ENCODE peak calls at places on chromosome 21, in nine cellular contexts. Q is GM20000, L is heart right ventricle, A is tibial nerve, K is DND-41, B is fibroblast of pulmonary artery, D is neural progenitor cell, R is bronchial epithelial cell, Y is cardiac fibroblast. W is an unnamed sample.

GRCh38 chr21:16572032-16572431 is 842.2 kb downstream of the USP25 start:
- DNase-seq in Q (no peak), L (no peak), A (no peak), K (no peak), B (no peak), D (no peak), R (peak), Y (peak), W (no peak)

GRCh38 chr21:26794597-26795397 is 50.4 kb downstream of the ADAMTS1 start:
- DNase-seq in Q (no peak), L (no peak), A (no peak), K (no peak), B (no peak), D (no peak), R (no peak), Y (no peak), W (no peak)

GRCh38 chr21:44767834-44768831 is 33.5 kb downstream of the UBE2G2 start:
- DNase-seq in Q (no peak), L (no peak), A (no peak), K (no peak), B (no peak), D (peak), R (no peak), Y (no peak), W (no peak)

GRCh38 chr21:38293113-38293512 is 36.3 kb downstream of the KCNJ15 start:
- DNase-seq in Q (no peak), L (no peak), A (no peak), K (no peak), B (no peak), D (no peak), R (no peak), Y (no peak), W (no peak)

GRCh38 chr21:45624356-45624854 is 19.1 kb upstream of the PCBP3 start:
- DNase-seq in Q (no peak), L (no peak), A (no peak), K (no peak), B (no peak), D (no peak), R (no peak), Y (no peak), W (no peak)

GRCh38 chr21:22925032-22925431 is 1926.8 kb downstream of the NCAM2 start:
- DNase-seq in Q (no peak), L (no peak), A (no peak), K (no peak), B (no peak), D (no peak), R (no peak), Y (no peak), W (no peak)

GRCh38 chr21:35138665-35139381 is 89.7 kb upstream of the RUNX1 start:
- DNase-seq in Q (peak), L (no peak), A (no peak), K (peak), B (peak), D (no peak), R (peak), Y (peak), W (no peak)

GRCh38 chr21:26007911-26008579 is 162.5 kb downstream of the APP start:
- DNase-seq in Q (no peak), L (no peak), A (no peak), K (no peak), B (no peak), D (no peak), R (peak), Y (peak), W (no peak)

GRCh38 chr21:29235714-29236197 is 63.0 kb upstream of the BACH1 start:
- DNase-seq in Q (peak), L (no peak), A (no peak), K (no peak), B (no peak), D (no peak), R (no peak), Y (no peak), W (no peak)

GRCh38 chr21:33866851-33867250 is 48.8 kb downstream of the ATP5PO start:
- DNase-seq in Q (no peak), L (no peak), A (no peak), K (no peak), B (no peak), D (no peak), R (no peak), Y (peak), W (no peak)

GRCh38 chr21:44765231-44766013 is 36.2 kb downstream of the UBE2G2 start:
- DNase-seq in Q (no peak), L (no peak), A (no peak), K (peak), B (no peak), D (no peak), R (peak), Y (peak), W (no peak)

GRCh38 chr21:38773108-38774061 is 32.3 kb upstream of the ETS2 start:
- DNase-seq in Q (no peak), L (peak), A (peak), K (no peak), B (peak), D (no peak), R (peak), Y (peak), W (peak)

GRCh38 chr21:40140675-40141074 is 273.4 kb downstream of the PCP4 start:
- DNase-seq in Q (no peak), L (no peak), A (no peak), K (no peak), B (no peak), D (no peak), R (no peak), Y (no peak), W (no peak)

GRCh38 chr21:31667639-31668038 is 8.1 kb downstream of the SOD1 start:
- DNase-seq in Q (no peak), L (no peak), A (no peak), K (no peak), B (no peak), D (no peak), R (peak), Y (no peak), W (no peak)
- TF ChIP-seq CTCF in Q (no peak), L (no peak), A (no peak), K (no peak), B (no peak), D (no peak), R (no peak), Y (no peak), W (no peak)

DNA sequence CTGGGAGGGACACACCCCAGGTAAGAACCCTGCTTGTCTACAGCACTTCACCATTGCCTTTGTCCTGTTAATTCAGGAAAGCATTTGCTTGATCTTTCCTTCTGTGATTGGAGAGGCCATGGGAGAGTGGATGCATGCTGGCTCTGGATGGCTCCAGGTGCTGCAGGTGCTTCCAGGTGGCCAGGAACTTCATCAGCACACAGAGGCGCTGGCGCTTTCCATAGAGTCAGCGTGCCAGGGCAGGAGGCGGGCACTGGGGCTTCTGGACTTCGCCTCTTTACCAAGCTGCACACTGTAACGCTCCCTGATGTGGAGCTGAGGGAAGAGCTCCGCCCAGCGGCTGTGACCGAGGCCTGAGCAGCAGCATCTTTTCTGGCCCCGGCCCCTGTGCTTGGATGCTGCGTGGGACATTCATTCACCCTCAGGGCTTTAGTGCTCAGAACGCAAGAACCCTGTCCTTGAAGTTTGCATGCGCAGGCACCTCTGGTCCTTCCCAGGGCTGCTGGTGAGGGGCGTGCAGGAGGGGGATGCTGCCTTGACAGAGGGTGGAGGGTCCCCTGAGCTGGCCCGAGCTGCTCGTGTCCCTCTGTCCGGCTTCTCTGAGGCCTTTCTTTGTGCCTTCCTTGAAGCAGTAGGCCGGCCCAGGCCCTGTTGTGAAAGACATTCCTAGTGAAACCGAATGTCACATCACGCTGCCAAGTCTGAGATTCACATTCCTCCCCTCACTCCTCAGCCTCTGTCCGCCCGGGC is 1.6 kb upstream of the MX2 start:
- DNase-seq in Q (no peak), L (no peak), A (peak), K (peak), B (peak), D (peak), R (peak), Y (peak), W (no peak)
- TF ChIP-seq CTCF in Q (no peak), L (peak), A (peak), K (no peak), B (no peak), D (peak), R (peak), Y (no peak), W (no peak)

GRCh38 chr21:41957991-41958766 is 4.4 kb upstream of the C2CD2 start:
- DNase-seq in Q (no peak), L (peak), A (peak), K (no peak), B (peak), D (no peak), R (peak), Y (peak), W (peak)
- TF ChIP-seq CTCF in Q (no peak), L (peak), A (no peak), K (no peak), B (peak), D (no peak), R (peak), Y (peak), W (peak)

DNA sequence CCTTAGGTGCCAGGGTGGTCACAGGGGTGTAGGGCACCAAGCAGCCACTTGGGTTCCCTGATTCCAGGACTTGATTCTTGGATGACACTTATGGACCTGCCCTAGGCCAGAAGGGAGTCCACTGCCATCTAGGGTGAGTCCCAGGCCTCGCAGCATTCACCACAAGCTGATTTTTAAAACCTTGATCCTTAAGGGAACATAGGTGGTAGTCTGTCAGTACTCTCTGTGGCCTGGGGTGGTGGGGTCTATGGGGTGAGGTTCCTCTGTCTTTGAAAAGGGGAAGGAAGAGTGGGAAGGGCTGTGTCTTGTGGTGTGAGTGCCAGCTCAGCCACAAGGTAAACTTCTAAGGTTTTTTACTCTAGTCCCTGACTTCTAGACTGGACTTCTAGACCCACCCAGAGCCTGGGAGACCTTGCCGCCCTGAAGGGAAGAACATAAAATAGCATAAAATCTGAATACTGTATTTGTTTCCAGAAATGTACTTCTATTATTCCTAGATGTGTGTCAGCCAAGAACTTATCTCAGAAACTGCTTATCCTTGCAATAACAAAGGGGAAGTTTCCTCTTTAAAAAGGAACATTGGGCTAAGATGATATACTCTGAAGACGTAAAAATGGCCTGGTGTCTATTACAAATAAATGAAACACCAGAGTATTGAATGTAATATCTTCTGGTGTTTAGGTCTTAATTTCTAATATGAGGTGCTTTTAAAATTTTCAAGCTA is 757.3 kb downstream of the LTN1 start:
- DNase-seq in Q (no peak), L (peak), A (no peak), K (no peak), B (peak), D (no peak), R (no peak), Y (no peak), W (no peak)
- TF ChIP-seq CTCF in Q (no peak), L (peak), A (no peak), K (no peak), B (peak), D (peak), R (peak), Y (peak), W (no peak)

GRCh38 chr21:19507682-19508260 is 1104.2 kb upstream of the TMPRSS15 start:
- DNase-seq in Q (no peak), L (no peak), A (no peak), K (no peak), B (peak), D (peak), R (no peak), Y (no peak), W (no peak)
- TF ChIP-seq CTCF in Q (no peak), L (no peak), A (no peak), K (peak), B (peak), D (peak), R (no peak), Y (no peak), W (no peak)

W was measured in thoracic aorta.